ENCODE peak calls at places on chromosomes 3 and 15, in seven cellular contexts. A is GM23338, Q is Panc1, U is A549, M is HL-60, N is K562, H is HCT116. L is an unnamed sample.

GRCh38 chr3:197599089-197599765 is 43.5 kb upstream of the BDH1 start:
- DNase-seq in Q (peak), H (peak), U (peak), A (peak), M (peak), N (peak), L (peak)

GRCh38 chr3:53082736-53083135 is 36.9 kb upstream of the SFMBT1 start:
- DNase-seq in M (no peak), H (no peak), N (no peak), U (no peak), Q (no peak), A (no peak), L (no peak)

GRCh38 chr15:25134546-25134945 is 179.8 kb downstream of the SNRPN start:
- DNase-seq in U (no peak), H (no peak), Q (no peak), N (no peak), M (no peak), A (peak), L (peak)

GRCh38 chr15:85955501-85956391 is 123.9 kb upstream of the AGBL1 start:
- DNase-seq in A (no peak), M (no peak), Q (no peak), U (no peak), N (no peak), H (no peak), L (no peak)

GRCh38 chr15:70471517-70471916 is 291.8 kb downstream of the UACA start:
- DNase-seq in N (no peak), A (no peak), M (no peak), U (no peak), H (no peak), Q (no peak), L (no peak)

GRCh38 chr15:77533986-77534385 is 98.7 kb downstream of the LINGO1 start:
- DNase-seq in N (no peak), A (peak), H (no peak), Q (no peak), U (no peak), M (no peak), L (no peak)

GRCh38 chr15:48282186-48282585 is 49.0 kb upstream of the DUT start:
- DNase-seq in M (no peak), H (no peak), Q (no peak), N (no peak), A (no peak), U (no peak), L (no peak)

GRCh38 chr15:101807345-101807945 is 4.1 kb downstream of the OR4F6 start:
- DNase-seq in M (no peak), Q (no peak), H (no peak), A (no peak), U (no peak), N (no peak), L (no peak)

GRCh38 chr3:8970971-8971589 is 7.8 kb upstream of the RAD18 start:
- DNase-seq in H (peak), M (no peak), N (peak), U (peak), A (peak), Q (peak), L (peak)

GRCh38 chr3:15102833-15103232 is 3.9 kb upstream of the RBSN start:
- DNase-seq in N (no peak), Q (no peak), H (no peak), A (peak), U (no peak), M (no peak), L (no peak)
- TF ChIP-seq REST in N (no peak), Q (no peak), H (no peak), A (no peak), U (no peak), M (no peak), L (no peak)

GRCh38 chr3:72344256-72345046 is 503.8 kb downstream of the SHQ1 start:
- DNase-seq in N (no peak), M (no peak), U (no peak), Q (no peak), H (no peak), A (no peak), L (no peak)

GRCh38 chr3:72345980-72346379 is 502.3 kb downstream of the SHQ1 start:
- DNase-seq in M (no peak), H (no peak), Q (no peak), A (peak), N (no peak), U (no peak), L (no peak)

GRCh38 chr3:72343078-72343477 is 505.2 kb downstream of the SHQ1 start:
- DNase-seq in U (no peak), Q (no peak), M (no peak), N (no peak), H (no peak), A (no peak), L (no peak)

GRCh38 chr3:72346526-72346926 is 501.7 kb downstream of the SHQ1 start:
- DNase-seq in Q (no peak), U (no peak), A (no peak), N (no peak), M (peak), H (no peak), L (no peak)

GRCh38 chr3:72345237-72345878 is 502.9 kb downstream of the SHQ1 start:
- DNase-seq in Q (no peak), N (no peak), M (no peak), A (no peak), U (no peak), H (no peak), L (no peak)
- TF ChIP-seq REST in Q (no peak), N (no peak), M (no peak), A (no peak), U (no peak), H (no peak), L (no peak)

DNA sequence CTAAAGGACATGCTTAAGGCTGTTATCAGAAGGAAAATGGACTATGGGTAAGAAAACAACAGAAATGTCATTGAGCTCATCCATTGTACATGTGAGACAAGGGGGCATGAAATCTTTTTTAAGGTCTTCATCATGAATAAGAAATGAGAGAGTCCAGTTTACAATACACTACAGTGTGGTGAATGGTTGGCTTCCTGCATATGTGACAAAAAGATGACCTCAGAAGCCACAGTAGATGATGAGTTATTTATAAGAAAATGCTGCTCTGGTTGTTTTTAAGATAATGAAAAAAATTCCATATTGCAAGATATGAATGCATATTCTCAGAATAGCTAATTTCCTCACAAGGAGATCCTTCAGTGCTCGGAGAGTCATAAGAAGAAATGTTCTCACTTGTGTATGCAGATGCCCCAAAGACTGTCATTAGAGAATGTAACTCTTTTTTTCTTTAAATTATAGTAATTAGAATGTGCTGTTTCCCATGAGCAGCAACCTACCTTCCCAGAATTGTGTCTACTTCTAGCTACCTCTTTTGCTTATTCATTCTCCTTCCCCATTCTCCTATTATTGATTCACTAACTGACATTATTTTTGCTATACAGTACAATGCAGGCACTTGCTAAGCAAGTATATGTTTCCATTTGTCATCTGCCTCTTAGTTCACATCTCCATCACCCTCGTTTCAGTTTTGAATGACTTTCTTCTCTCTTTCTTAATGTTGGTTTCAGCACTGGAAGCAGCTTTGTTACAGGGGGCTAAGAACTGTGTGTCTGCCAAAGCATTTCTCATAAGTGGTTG is 152.0 kb upstream of the PEX5L start:
- DNase-seq in U (no peak), Q (no peak), M (no peak), H (no peak), N (no peak), A (no peak), L (no peak)
- TF ChIP-seq REST in U (no peak), Q (no peak), M (no peak), H (no peak), N (no peak), A (no peak), L (no peak)

DNA sequence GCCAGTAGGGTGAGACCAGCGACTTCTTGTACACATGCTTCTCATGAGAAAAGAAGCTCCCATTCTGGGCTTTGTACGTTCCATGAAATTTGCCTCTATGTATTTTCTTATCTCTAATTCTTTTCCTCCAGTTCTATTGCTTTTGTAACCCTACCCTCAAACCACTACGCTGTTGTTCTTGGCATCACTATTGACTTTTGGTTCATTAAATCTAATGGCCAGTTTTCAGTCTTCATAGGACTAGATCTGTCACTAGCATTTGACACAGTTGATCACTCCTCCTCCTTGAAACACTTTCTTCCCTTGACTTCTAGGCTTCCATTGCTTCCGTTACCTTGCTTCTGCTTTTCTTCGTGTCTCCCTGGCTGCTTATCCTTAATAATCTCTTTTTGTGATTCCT is 121.7 kb upstream of the GOLGA6L4 start:
- DNase-seq in Q (no peak), A (no peak), N (no peak), U (no peak), H (no peak), M (no peak), L (no peak)
- TF ChIP-seq REST in Q (no peak), A (no peak), N (no peak), U (no peak), H (no peak), M (no peak), L (no peak)

GRCh38 chr3:14491396-14492190 is 48.5 kb downstream of the GRIP2 start:
- DNase-seq in U (no peak), N (no peak), A (no peak), Q (no peak), M (no peak), H (no peak), L (no peak)

GRCh38 chr3:14494279-14494972 is 45.7 kb downstream of the GRIP2 start:
- DNase-seq in A (no peak), Q (no peak), N (no peak), H (no peak), M (no peak), U (no peak), L (no peak)

GRCh38 chr3:14490831-14491230 is 49.3 kb downstream of the GRIP2 start:
- DNase-seq in H (no peak), A (no peak), N (no peak), Q (no peak), U (no peak), M (no peak), L (no peak)

GRCh38 chr3:14494973-14495300 is 45.2 kb downstream of the GRIP2 start:
- DNase-seq in M (no peak), H (no peak), N (no peak), A (no peak), Q (no peak), U (no peak), L (no peak)

DNA sequence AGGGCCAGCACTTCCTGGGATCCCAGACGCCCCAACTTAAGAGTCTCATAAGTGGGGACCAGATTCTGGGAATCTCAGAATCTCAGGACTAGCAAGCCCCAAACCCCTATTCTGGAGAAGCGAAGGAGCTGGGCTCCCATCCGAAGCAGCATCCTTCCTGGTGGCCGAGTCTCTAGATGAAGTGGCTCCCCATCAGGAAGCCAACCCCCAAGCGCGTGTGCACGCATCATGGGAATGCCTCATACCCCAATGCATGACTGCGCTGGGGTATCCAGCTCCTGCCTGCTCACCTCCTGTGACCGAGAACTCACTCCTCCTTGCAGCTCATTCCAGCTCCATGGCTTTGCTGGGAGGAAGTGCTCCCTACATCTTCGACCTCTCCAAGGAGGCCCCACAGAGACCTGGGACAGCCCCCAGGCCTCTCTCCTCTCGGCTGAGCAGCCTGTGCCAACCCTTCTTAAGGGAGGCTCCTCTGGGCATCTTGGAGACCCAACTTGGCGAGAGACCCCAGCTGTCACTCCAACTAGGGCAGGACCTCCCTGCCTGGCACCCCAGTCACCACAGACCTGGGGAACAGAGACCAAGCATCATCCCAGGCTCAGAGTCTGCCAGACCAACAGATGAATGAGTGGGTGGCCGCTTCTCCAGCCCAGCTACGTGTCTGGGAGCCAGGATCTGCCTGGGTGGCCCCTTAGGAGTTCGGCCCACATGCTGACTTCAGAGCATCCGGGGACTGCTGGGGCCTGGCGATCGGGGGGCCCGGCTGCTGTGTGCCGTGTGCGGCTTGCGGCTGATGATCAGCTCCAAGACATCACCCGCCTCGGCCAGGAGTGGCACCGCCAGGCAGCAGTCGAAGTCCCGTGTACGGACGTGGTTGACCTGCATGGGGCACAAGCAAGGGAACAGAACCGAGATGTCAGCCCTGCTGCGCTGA is 46.9 kb downstream of the GRIP2 start:
- DNase-seq in M (no peak), A (no peak), H (no peak), Q (no peak), U (no peak), N (no peak), L (no peak)
- TF ChIP-seq REST in M (no peak), A (no peak), H (no peak), Q (no peak), U (no peak), N (no peak), L (no peak)

DNA sequence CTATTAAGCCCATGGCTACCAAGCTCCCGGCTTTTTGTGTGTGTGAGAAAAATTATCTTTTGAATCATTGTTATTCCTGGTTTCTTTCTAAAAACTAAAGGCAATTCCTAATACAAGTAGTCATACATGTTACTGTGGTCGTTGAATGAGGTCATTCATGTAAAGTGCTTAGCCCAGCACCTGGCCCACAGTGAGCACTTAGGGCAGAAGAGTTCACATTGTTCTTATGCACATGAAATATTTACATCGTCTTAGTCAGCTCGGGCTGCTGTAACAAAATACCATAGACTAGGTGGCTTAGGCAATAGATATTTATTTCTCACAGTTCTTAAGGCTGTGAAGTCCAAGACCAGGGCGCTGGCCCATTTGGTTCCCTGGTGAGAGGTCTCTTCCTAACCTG is 216.1 kb downstream of the SHQ1 start:
- DNase-seq in H (no peak), N (no peak), A (no peak), U (no peak), Q (no peak), M (no peak), L (no peak)
- TF ChIP-seq REST in H (no peak), N (no peak), A (no peak), U (no peak), Q (no peak), M (no peak), L (no peak)

GRCh38 chr15:92418864-92419263 is 25.2 kb downstream of the ST8SIA2 start:
- DNase-seq in H (no peak), A (peak), M (no peak), N (no peak), U (no peak), Q (no peak), L (no peak)
- TF ChIP-seq REST in H (no peak), A (no peak), M (no peak), N (no peak), U (no peak), Q (no peak), L (no peak)

DNA sequence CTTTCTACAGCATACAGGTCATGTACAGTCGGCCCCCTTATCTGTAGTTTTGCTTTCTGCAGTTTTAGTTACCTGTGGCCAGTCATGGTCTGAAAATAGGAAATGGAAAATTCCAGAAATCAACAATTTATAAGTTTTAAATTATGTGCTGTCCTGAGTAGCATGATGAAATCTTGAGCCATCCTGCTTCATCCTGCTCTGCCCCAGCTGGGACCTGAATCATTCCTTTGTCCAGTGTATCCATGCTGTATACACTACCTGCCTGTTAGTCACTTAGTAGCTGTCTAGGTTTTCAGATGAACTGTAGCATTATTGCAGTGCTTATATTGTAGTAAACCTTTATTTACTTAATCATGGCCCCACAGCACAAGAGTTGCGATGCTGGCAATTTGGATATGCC is 44.8 kb downstream of the AP4E1 start:
- DNase-seq in H (peak), A (no peak), N (no peak), M (no peak), U (no peak), Q (no peak), L (no peak)
- TF ChIP-seq REST in H (no peak), A (no peak), N (no peak), M (no peak), U (no peak), Q (no peak), L (no peak)

DNA sequence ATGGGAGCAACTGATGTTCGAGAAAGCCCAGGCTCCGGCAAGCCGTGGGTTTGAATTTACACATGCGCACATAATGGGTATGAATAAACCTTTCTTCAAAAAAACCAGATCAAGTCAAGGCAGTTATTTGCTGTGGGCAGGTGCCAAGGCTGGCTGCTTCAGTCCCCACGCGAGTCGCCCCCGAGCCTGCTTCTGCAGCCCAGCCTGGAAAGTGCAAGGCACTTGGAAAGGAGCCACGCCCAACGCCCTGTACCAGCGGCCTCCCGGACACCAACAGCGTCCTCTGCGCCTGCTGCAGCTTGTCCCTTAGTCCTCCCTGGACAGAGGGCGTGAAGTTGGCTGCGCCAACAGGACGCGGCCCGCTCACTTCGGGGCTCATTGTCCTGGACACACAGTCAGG is 68.9 kb downstream of the KLF15 start:
- DNase-seq in M (no peak), Q (no peak), A (peak), U (no peak), H (no peak), N (no peak), L (no peak)
- TF ChIP-seq REST in M (no peak), Q (no peak), A (no peak), U (no peak), H (no peak), N (no peak), L (no peak)

L was measured in HepG2.